ENCODE peak calls at places on chromosomes 3 and 15, in six cellular contexts. D is iris pigment epithelial cell; F is mucosa of descending colon; O is stimulated activated CD8-positive, alpha-beta memory T cell treated with anti-CD3 and anti-CD28 coated beads, Interleukin-15, amount 100 ng/mL, for 1 hour; E is mammary epithelial cell; B is astrocyte. I is an unnamed sample.

GRCh38 chr15:60957111-60957510 is 272.0 kb downstream of the RORA start:
- DNase-seq in D (no peak), F (no peak), O (no peak), E (no peak), B (peak), I (no peak)

GRCh38 chr3:153138267-153139210 is 23.5 kb upstream of the RAP2B start:
- DNase-seq in D (peak), F (peak), O (no peak), E (peak), B (peak), I (peak)

GRCh38 chr15:99016680-99017321 is 9.2 kb upstream of the PGPEP1L start:
- DNase-seq in D (peak), F (no peak), O (no peak), E (peak), B (peak), I (no peak)

GRCh38 chr15:93247466-93248121 is 158.6 kb upstream of the RGMA start:
- DNase-seq in D (no peak), F (no peak), O (no peak), E (no peak), B (no peak), I (no peak)

GRCh38 chr15:65550681-65551098 is 20.4 kb downstream of the HACD3 start:
- DNase-seq in D (peak), F (no peak), O (no peak), E (peak), B (peak), I (peak)

GRCh38 chr15:78429477-78429876 is 8.5 kb upstream of the IREB2 start:
- DNase-seq in D (no peak), F (peak), O (no peak), E (no peak), B (no peak), I (no peak)

GRCh38 chr3:50347187-50347813 is 1.8 kb upstream of the ZMYND10 start:
- DNase-seq in D (peak), F (peak), O (peak), E (peak), B (peak), I (peak)

GRCh38 chr15:32873292-32874114 is 155.7 kb downstream of the GREM1 start:
- DNase-seq in D (no peak), F (no peak), O (no peak), E (no peak), B (peak), I (no peak)

GRCh38 chr3:86982883-86983282 is 8.1 kb downstream of the VGLL3 start:
- DNase-seq in D (peak), F (no peak), O (no peak), E (no peak), B (peak), I (no peak)

GRCh38 chr3:70851066-70851465 is 538.6 kb upstream of the MDFIC2 start:
- DNase-seq in D (no peak), F (no peak), O (no peak), E (no peak), B (no peak), I (no peak)